ENCODE peak calls at places on chromosomes 7 and 10, in four cellular contexts. E is lower lobe of right lung, L is IMR-90, A is breast epithelium. R is an unnamed sample.

GRCh38 chr10:72084094-72084459 is 4.3 kb downstream of the SPOCK2 start:
- DNase-seq in E (no peak), L (no peak), A (no peak), R (no peak)

GRCh38 chr7:107744345-107744750 is 406 bp downstream of the CBLL1 start:
- DNase-seq in E (no peak), L (no peak), A (no peak), R (no peak)

GRCh38 chr10:36462194-36462593 is 663.2 kb upstream of the ANKRD30A start:
- DNase-seq in E (no peak), L (peak; percentile 22), A (no peak), R (no peak)

GRCh38 chr7:2017914-2018785 is 214.6 kb downstream of the MAD1L1 start:
- DNase-seq in E (peak; percentile 44), L (no peak), A (no peak), R (no peak)

GRCh38 chr10:17683541-17683940 is 39.6 kb downstream of the STAM start:
- DNase-seq in E (no peak), L (no peak), A (no peak), R (no peak)

GRCh38 chr10:6171891-6172354 is 30.8 kb upstream of the PFKFB3 start:
- DNase-seq in E (no peak), L (peak; percentile 96), A (no peak), R (peak; percentile 59)

GRCh38 chr10:74419491-74420466 is 268.8 kb downstream of the ADK start:
- DNase-seq in E (no peak), L (peak; percentile 19), A (no peak), R (no peak)

GRCh38 chr7:142717453-142717852 is 31.8 kb upstream of the PRSS1 start:
- DNase-seq in E (peak; percentile 35), L (no peak), A (no peak), R (no peak)

GRCh38 chr7:23350466-23350865 is 51.3 kb downstream of the MALSU1 start:
- DNase-seq in E (no peak), L (no peak), A (no peak), R (no peak)

GRCh38 chr7:90756366-90756765 is 160.2 kb downstream of the CDK14 start:
- DNase-seq in E (no peak), L (no peak), A (no peak), R (no peak)

GRCh38 chr10:11024596-11024995 is 6.9 kb downstream of the CELF2 start:
- DNase-seq in E (no peak), L (no peak), A (no peak), R (no peak)

GRCh38 chr7:156566812-156567549 is 73.6 kb upstream of the RNF32 start:
- DNase-seq in E (no peak), L (no peak), A (no peak), R (no peak)

GRCh38 chr10:28293238-28294168 is 9.4 kb downstream of the MPP7 start:
- DNase-seq in E (no peak), L (no peak), A (no peak), R (no peak)

GRCh38 chr10:52245547-52245946 is 68.5 kb upstream of the DKK1 start:
- DNase-seq in E (no peak), L (no peak), A (no peak), R (no peak)

GRCh38 chr10:60208676-60209269 is 180.9 kb downstream of the ANK3 start:
- DNase-seq in E (no peak), L (peak; percentile 49), A (no peak), R (no peak)

GRCh38 chr10:64219271-64220025 is 698.2 kb downstream of the REEP3 start:
- DNase-seq in E (no peak), L (no peak), A (no peak), R (no peak)

GRCh38 chr7:44277851-44278250 is 47.5 kb downstream of the CAMK2B start:
- DNase-seq in E (peak; percentile 35), L (peak; percentile 47), A (peak; percentile 33), R (no peak)

GRCh38 chr7:138233189-138233588 is 156.9 kb downstream of the AKR1D1 start:
- DNase-seq in E (no peak), L (no peak), A (no peak), R (no peak)

GRCh38 chr10:58424176-58424575 is 39.0 kb downstream of the TFAM start:
- DNase-seq in E (no peak), L (peak; percentile 13), A (no peak), R (no peak)

GRCh38 chr7:105854516-105854915 is 21.9 kb downstream of the ATXN7L1 start:
- DNase-seq in E (no peak), L (no peak), A (no peak), R (no peak)

GRCh38 chr7:105857009-105857952 is 19.1 kb downstream of the ATXN7L1 start:
- DNase-seq in E (no peak), L (no peak), A (no peak), R (no peak)

GRCh38 chr7:105849122-105849855 is 27.1 kb downstream of the ATXN7L1 start:
- DNase-seq in E (no peak), L (no peak), A (no peak), R (no peak)

GRCh38 chr7:105851064-105851463 is 25.3 kb downstream of the ATXN7L1 start:
- DNase-seq in E (no peak), L (no peak), A (no peak), R (no peak)

GRCh38 chr7:105853931-105854419 is 22.4 kb downstream of the ATXN7L1 start:
- DNase-seq in E (no peak), L (peak; percentile 23), A (no peak), R (no peak)
- TF ChIP-seq CTCF in E (no peak), L (no peak), A (no peak), R (peak; percentile 36)

GRCh38 chr10:123357363-123358075 is 203.3 kb downstream of the BUB3 start:
- DNase-seq in E (no peak), L (no peak), A (no peak), R (no peak)
- H3K4me3 ChIP-seq in E (no peak overlapping the region), L (no peak overlapping the region), A (no peak overlapping the region), R (no peak overlapping the region)

GRCh38 chr10:101107771-101108170 is 23.3 kb upstream of the TLX1 start:
- DNase-seq in E (no peak), L (no peak), A (no peak), R (no peak)

GRCh38 chr10:101099901-101100300 is 31.2 kb upstream of the TLX1 start:
- DNase-seq in E (no peak), L (no peak), A (no peak), R (no peak)

GRCh38 chr10:101106351-101106750 is 24.7 kb upstream of the TLX1 start:
- DNase-seq in E (no peak), L (no peak), A (no peak), R (no peak)

GRCh38 chr10:101101488-101101887 is 29.6 kb upstream of the TLX1 start:
- DNase-seq in E (no peak), L (no peak), A (no peak), R (no peak)

DNA sequence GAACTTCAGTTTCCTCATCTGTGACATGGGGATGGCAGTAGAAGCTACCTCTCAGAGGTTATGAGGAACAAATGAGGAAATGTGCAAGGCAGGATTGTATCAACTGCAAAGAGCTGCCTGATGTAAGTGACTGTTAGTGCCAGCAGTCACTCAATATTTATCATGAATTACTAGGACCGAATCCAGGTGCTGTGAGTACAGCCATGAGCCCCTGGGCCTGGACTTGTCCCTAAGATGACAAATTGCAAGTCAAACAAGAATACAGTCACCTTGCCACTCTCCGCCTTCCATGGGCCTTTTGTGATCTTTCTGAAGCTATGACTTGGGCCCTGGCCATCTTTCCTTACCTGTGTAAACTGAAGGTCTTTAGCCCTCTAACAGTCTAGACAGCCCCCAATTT is 27.7 kb upstream of the TLX1 start:
- DNase-seq in E (no peak), L (no peak), A (no peak), R (no peak)
- H3K27me3 ChIP-seq in E (peaks cover 40% of the 10 kb centered on the region), L (peaks cover 72% of the 10 kb centered on the region), A (peaks cover 42% of the 10 kb centered on the region), R (peaks cover 24% of the 10 kb centered on the region)

GRCh38 chr7:140924019-140924820 is 509 bp downstream of the BRAF start:
- DNase-seq in E (peak; percentile 85), L (peak; percentile 68), A (peak; percentile 70), R (no peak)
- TF ChIP-seq CTCF in E (peak; percentile 44), L (peak; percentile 54), A (peak; percentile 38), R (peak; percentile 69)

DNA sequence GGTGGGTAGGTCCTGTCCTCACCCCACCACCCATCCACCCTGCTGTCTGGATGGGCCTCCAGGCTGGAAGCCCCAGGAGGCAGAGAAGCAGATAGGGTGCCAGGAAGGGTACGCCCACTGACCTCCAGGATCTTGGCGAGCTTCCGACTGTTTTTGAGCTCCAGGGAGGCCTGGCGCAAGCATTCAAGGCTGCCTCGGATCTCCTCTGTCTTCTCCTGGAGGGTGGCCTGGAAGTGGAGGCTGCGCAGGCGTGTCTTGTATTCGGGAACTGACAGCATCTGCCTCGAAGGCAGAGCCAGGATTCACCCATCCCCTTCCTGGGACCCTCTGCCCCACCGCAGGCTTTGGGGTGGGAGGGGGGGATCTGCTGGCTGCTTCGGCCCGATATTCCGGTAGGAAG is 48.4 kb downstream of the GRID2IP start:
- DNase-seq in E (no peak), L (no peak), A (no peak), R (no peak)
- H3K4me3 ChIP-seq in E (peak overlapping the region; percentile 70), L (no peak overlapping the region), A (no peak overlapping the region), R (no peak overlapping the region)

GRCh38 chr7:47873767-47874166 is 74.5 kb downstream of the PKD1L1 start:
- DNase-seq in E (no peak), L (peak; percentile 65), A (no peak), R (peak; percentile 11)

GRCh38 chr7:47878662-47879061 is 69.6 kb downstream of the PKD1L1 start:
- DNase-seq in E (no peak), L (no peak), A (no peak), R (no peak)

GRCh38 chr7:47877336-47877735 is 70.9 kb downstream of the PKD1L1 start:
- DNase-seq in E (no peak), L (no peak), A (no peak), R (no peak)

GRCh38 chr7:47875406-47875805 is 72.9 kb downstream of the PKD1L1 start:
- DNase-seq in E (no peak), L (no peak), A (no peak), R (no peak)

GRCh38 chr7:47875998-47876744 is 72.1 kb downstream of the PKD1L1 start:
- DNase-seq in E (no peak), L (no peak), A (no peak), R (no peak)
- H3K27me3 ChIP-seq in E (no peaks in the 10 kb centered on the region), L (peaks cover 11% of the 10 kb centered on the region), A (no peaks in the 10 kb centered on the region), R (no peaks in the 10 kb centered on the region)

DNA sequence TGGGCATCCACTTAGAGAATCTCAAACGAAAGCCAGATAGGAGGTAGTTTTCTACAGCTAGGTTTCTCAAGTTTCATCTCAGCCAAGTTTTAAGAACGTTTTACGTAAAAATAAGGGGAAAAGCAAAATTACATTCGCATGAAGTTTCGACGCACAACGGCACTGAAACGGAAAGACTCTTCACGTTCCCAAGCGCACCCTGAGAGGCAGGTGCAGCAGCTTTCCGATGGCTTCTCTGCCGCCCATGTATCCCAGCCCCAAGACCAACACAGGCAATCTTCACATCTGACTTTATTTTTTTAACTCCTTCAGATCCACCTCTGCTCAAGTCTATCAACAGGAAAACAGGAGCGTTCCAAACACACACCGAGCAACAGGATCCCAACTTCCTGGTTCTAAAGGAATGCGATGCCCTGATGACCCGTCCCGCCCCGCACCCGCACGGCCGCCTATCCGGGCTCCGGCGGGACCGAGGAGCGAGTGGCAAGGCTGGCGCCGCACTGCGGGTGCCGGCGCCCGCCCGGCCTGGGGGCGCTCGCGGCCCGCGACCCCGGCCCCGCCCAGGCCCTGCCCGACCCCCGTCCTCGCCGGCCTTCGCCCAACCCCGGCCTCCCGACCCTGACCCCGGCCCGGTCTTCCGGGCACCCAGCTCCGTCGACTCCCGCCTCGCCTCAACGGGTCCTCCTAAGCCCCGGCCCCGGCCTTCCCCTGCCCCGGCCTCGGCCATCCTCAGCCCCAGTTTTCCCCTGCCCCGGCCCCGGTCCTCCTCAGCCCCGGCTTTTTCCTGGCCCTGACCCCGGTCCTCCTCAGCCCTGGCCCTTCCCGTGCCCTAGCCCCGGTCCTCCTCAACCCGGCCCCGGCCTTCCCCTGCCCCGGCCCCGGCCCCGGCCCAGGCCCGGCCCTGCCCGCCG is 835 bp downstream of the LARP4B start:
- DNase-seq in E (peak; percentile 79), L (peak; percentile 30), A (peak; percentile 57), R (no peak)
- TF ChIP-seq CTCF in E (no peak), L (no peak), A (no peak), R (no peak)

R was measured in BJ.